ENCODE peak calls at places on chromosomes 12 and 14, in five cellular contexts. Y, F, I, P and X are unnamed samples.

GRCh38 chr12:75208851-75209781 is 523 bp downstream of the KCNC2 start:
- DNase-seq in Y (no peak), I (no peak), P (no peak), F (no peak), X (peak)

GRCh38 chr14:55881577-55882241 is 236.5 kb upstream of the PELI2 start:
- DNase-seq in F (no peak), Y (no peak), I (no peak), P (no peak), X (no peak)

GRCh38 chr12:128910629-128911028 is 57.4 kb downstream of the GLT1D1 start:
- DNase-seq in I (no peak), P (no peak), F (no peak), Y (no peak), X (no peak)

GRCh38 chr14:75363570-75364227 is 64.1 kb upstream of the JDP2 start:
- DNase-seq in F (no peak), P (no peak), I (no peak), Y (no peak), X (no peak)

GRCh38 chr12:54428050-54429013 is 9.3 kb upstream of the ITGA5 start:
- DNase-seq in I (no peak), F (no peak), P (no peak), Y (no peak), X (no peak)

GRCh38 chr14:54839681-54840080 is 62.9 kb downstream of the GCH1 start:
- DNase-seq in P (no peak), F (no peak), Y (peak), I (no peak), X (no peak)

GRCh38 chr12:5506295-5506694 is 74.4 kb downstream of the NTF3 start:
- DNase-seq in Y (no peak), I (peak), F (no peak), P (no peak), X (no peak)

GRCh38 chr14:68653108-68653507 is 139.8 kb downstream of the ZFP36L1 start:
- DNase-seq in P (no peak), Y (no peak), F (no peak), I (no peak), X (no peak)

GRCh38 chr12:30438526-30439120 is 257.0 kb downstream of the IPO8 start:
- DNase-seq in P (no peak), Y (no peak), F (no peak), I (no peak), X (no peak)

GRCh38 chr12:6116481-6117021 is 7.9 kb downstream of the VWF start:
- DNase-seq in F (no peak), P (no peak), Y (peak), I (no peak), X (no peak)

GRCh38 chr12:95815635-95816212 is 25.2 kb upstream of the NTN4 start:
- DNase-seq in P (no peak), Y (peak), F (no peak), I (no peak), X (no peak)

GRCh38 chr12:100718212-100718611 is 76.4 kb upstream of the ANO4 start:
- DNase-seq in P (no peak), I (no peak), F (no peak), Y (no peak), X (no peak)

GRCh38 chr14:63212209-63212608 is 8.0 kb downstream of the RHOJ start:
- DNase-seq in Y (no peak), I (no peak), F (no peak), P (no peak), X (no peak)

GRCh38 chr12:108320503-108321293 is 18.4 kb downstream of the CMKLR1 start:
- DNase-seq in F (peak), P (peak), Y (no peak), I (no peak), X (no peak)
- TF ChIP-seq POLR2AphosphoS5 in F (peak), P (no peak), Y (no peak), I (no peak), X (no peak)

DNA sequence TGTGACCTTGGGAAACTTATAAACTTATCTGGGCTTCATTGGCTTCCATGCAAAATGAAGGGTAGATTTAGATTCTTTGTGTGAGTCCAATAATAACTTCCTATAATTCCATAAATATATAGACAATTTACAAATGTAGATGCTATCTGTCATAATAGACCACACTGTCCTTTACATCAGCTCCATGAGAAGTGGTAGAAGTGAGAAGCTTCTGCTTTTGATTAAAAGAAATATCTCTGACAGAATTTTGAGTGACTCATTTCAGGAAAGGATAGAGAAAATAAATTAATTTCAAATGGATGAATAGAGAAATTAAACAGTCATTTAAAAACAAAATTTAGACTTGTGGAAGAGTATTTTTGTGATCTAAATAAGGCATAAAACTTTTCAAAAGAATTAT is 329.7 kb upstream of the ATP2B1 start:
- DNase-seq in I (no peak), Y (no peak), F (no peak), P (no peak), X (no peak)
- TF ChIP-seq EP300 in I (no peak), Y (no peak), F (no peak), P (no peak), X (no peak)

GRCh38 chr14:91866511-91867295 is 633 bp downstream of the TC2N start:
- DNase-seq in I (no peak), P (no peak), Y (no peak), F (no peak), X (no peak)
- H3K4me3 ChIP-seq in I (no peak), P (no peak), Y (no peak), F (no peak), X (peak)

DNA sequence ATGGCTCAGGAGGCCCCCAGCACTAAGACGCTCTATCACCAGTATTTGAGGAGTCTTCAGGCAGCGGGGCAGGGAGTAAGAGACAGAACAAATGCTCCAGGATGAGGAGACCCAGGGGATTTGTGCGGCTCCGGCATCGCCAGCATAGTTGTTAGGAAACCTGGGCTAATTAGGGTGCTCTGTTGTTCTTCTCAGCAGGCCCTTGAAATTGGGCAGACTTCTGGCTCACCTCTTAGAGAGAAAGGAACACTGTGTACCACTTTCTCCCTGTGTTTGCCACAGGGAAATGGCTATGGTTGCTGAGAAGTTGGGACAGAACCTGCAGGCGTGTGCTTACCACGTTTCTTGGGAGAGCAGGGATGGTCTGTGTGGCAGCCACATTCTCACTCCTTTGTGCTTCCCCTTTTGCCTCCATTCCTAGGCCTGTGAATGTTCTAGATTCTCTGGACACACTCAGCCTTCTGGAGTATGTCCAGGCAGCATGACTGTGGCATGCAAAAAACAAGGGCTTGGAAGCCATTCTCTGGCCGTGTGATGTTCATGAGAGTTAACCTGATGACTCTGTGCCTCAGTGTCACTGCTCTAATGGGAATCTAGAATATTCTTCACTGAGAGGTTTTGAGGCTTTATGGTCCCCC is 109.0 kb downstream of the CHST11 start:
- DNase-seq in I (no peak), F (no peak), P (no peak), Y (no peak), X (no peak)
- TF ChIP-seq POLR2AphosphoS5 in I (no peak), F (no peak), P (no peak), Y (no peak), X (no peak)

GRCh38 chr12:94481734-94482133 is 22.1 kb upstream of the CEP83 start:
- DNase-seq in F (no peak), P (no peak), I (no peak), Y (no peak), X (no peak)
- TF ChIP-seq EP300 in F (no peak), P (no peak), I (no peak), Y (no peak), X (no peak)

GRCh38 chr12:9784816-9785215 is 24.1 kb upstream of the CD69 start:
- DNase-seq in Y (no peak), P (no peak), F (no peak), I (no peak), X (no peak)
- H3K4me3 ChIP-seq in Y (no peak), P (no peak), F (no peak), I (no peak), X (no peak)

GRCh38 chr12:47078733-47079364 is 572 bp upstream of the PCED1B start:
- DNase-seq in P (peak), F (no peak), Y (no peak), I (no peak), X (peak)

GRCh38 chr12:47078086-47078395 is 1.4 kb upstream of the PCED1B start:
- DNase-seq in F (no peak), P (no peak), Y (no peak), I (no peak), X (no peak)

GRCh38 chr12:47079894-47080724 is at the start of gene AMIGO2:
- DNase-seq in Y (no peak), P (peak), F (no peak), I (peak), X (peak)

GRCh38 chr12:47080725-47081502 is 1.2 kb upstream of the AMIGO2 start:
- DNase-seq in P (peak), F (no peak), I (peak), Y (no peak), X (peak)

DNA sequence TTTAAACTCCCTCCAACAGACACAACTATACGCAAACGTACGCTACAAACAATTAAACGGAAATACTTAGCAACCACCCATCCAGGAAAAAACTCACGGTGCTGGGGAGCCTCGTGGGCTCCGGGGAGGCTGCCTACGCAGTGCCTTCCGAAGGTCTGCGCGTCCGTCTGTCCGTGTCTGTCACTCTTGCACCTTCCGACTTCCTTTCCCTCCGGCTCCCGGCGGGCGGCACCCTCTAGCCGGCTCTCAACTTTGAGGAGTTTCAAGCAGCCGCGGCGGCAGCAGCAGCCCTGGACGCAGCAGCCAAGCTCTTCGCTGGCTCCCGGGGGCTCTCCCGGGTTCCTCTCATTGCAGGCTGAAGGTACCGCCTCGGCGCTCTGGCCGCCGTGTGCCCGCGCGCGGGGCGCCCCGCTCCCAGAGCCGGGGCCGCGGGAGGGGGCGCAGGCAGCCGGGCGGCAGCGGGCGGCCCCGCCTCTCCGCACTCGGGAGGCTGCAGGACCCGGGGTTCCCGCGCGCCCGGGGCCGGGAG is at the start of gene PCED1B:
- DNase-seq in P (peak), F (no peak), Y (peak), I (peak), X (peak)
- TF ChIP-seq POLR2AphosphoS5 in P (peak), F (no peak), Y (no peak), I (no peak), X (peak)

DNA sequence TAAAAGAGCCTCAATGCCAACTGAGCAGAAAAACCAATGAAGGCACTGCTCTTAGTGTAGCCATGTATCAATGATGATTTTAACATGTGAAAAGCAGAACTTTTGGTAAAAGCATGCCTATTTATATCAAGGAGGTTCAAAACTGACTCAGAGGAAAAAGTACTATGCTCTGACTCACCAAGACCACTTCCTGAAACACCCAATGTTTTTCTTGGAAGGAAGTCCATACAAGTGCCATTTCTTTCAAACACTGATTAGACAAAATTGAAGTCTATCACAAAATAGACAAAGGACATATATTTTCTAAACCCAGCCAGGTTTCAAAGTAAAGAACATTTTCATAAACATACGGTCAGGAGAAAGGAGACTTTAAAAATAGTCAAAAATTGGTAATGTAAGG is 88.6 kb downstream of the EPS8 start:
- DNase-seq in Y (no peak), I (no peak), F (peak), P (no peak), X (no peak)
- TF ChIP-seq EP300 in Y (no peak), I (no peak), F (peak), P (no peak), X (no peak)

DNA sequence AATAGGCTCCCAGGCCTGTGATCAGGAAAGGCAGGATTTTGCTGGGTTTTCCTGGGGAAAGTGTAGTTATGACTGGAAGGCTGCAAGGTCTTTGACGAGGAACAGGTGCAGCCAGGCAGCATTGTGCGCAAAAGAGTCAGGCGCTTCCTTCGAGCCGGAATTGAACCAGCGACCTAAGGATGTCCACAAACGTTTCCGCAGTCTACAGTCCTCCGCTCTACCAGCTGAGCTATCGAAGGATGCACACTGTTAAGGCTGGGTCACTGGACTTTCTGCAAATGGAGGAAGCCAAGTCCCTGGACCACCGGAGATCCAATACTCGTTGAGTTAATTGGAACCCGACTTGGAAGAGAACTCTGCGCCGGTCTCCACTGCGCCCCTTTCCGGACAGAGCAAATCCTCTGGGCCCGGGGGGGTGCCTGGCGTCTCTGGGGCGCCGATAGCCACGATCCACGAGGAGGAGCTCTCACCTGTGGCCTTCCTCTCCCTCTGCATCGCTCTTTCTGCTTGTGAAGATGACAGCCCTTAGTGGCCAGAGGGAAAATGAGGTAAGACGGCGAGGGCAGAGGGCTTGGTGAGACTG is 18.4 kb upstream of the OR6S1 start:
- DNase-seq in P (no peak), F (no peak), I (no peak), Y (no peak), X (no peak)
- H3K4me3 ChIP-seq in P (no peak), F (no peak), I (no peak), Y (no peak), X (no peak)